ENCODE peak calls at places on chromosomes 16 and 17, in four cellular contexts. O, M, V and Z are unnamed samples. For H3K4me1, the result is how much of the 10 kb centered on the place peaks cover.

GRCh38 chr16:12081048-12081404 is 104.5 kb downstream of the SNX29 start:
- DNase-seq in O (no peak), M (no peak), V (no peak), Z (no peak)

GRCh38 chr17:82636626-82637598 is 11.3 kb downstream of the WDR45B start:
- DNase-seq in O (no peak), M (no peak), V (no peak), Z (no peak)

GRCh38 chr16:88785106-88785924 is at the start of gene PIEZO1:
- DNase-seq in O (no peak), M (no peak), V (no peak), Z (no peak)

GRCh38 chr17:68705331-68706166 is 104.4 kb upstream of the FAM20A start:
- DNase-seq in O (no peak), M (no peak), V (no peak), Z (no peak)

GRCh38 chr17:78000351-78000750 is 41.8 kb downstream of the TNRC6C start:
- DNase-seq in O (no peak), M (no peak), V (no peak), Z (no peak)

GRCh38 chr16:31382485-31383161 is 10.5 kb upstream of the ITGAD start:
- DNase-seq in O (peak), M (peak), V (peak), Z (peak)

GRCh38 chr17:62804822-62805221 is 3.3 kb downstream of the MARCHF10 start:
- DNase-seq in O (no peak), M (no peak), V (no peak), Z (no peak)

GRCh38 chr16:30527635-30528178 is 1.3 kb upstream of the ZNF768 start:
- DNase-seq in O (no peak), M (no peak), V (no peak), Z (no peak)

GRCh38 chr16:4032768-4033167 is 83.5 kb downstream of the ADCY9 start:
- DNase-seq in O (no peak), M (no peak), V (no peak), Z (no peak)

GRCh38 chr16:11142951-11143740 is 112.9 kb downstream of the SOCS1 start:
- DNase-seq in O (no peak), M (no peak), V (no peak), Z (no peak)

GRCh38 chr17:965311-965989 is 14.1 kb downstream of the NXN start:
- DNase-seq in O (no peak), M (no peak), V (no peak), Z (no peak)

GRCh38 chr17:77712578-77712977 is 245.9 kb upstream of the TNRC6C start:
- DNase-seq in O (no peak), M (no peak), V (no peak), Z (no peak)

GRCh38 chr17:74235040-74235581 is 21.7 kb downstream of the TTYH2 start:
- DNase-seq in O (no peak), M (no peak), V (no peak), Z (no peak)

GRCh38 chr17:29131814-29132682 is 48.1 kb downstream of the MYO18A start:
- DNase-seq in O (no peak), M (no peak), V (no peak), Z (no peak)

GRCh38 chr17:44903012-44903685 is 3.9 kb upstream of the EFTUD2 start:
- DNase-seq in O (no peak), M (no peak), V (no peak), Z (no peak)

GRCh38 chr17:8326591-8327583 is 12.8 kb upstream of the ODF4 start:
- DNase-seq in O (no peak), M (no peak), V (peak), Z (no peak)

GRCh38 chr17:66790476-66791061 is 44.3 kb upstream of the CACNG5 start:
- DNase-seq in O (no peak), M (no peak), V (no peak), Z (no peak)

GRCh38 chr16:88596477-88596876 is 26.3 kb downstream of the ZC3H18 start:
- DNase-seq in O (no peak), M (no peak), V (no peak), Z (no peak)

GRCh38 chr17:15926039-15926740 is 18.7 kb upstream of the ADORA2B start:
- DNase-seq in O (no peak), M (no peak), V (no peak), Z (no peak)

GRCh38 chr16:48053346-48053745 is 102.4 kb downstream of the ABCC12 start:
- DNase-seq in O (no peak), M (no peak), V (peak), Z (peak)

GRCh38 chr17:77280304-77280910 is 139.6 kb downstream of the SEC14L1 start:
- DNase-seq in O (peak), M (no peak), V (peak), Z (no peak)

GRCh38 chr17:79721993-79722671 is 8.6 kb upstream of the ENPP7 start:
- DNase-seq in O (no peak), M (peak), V (no peak), Z (no peak)

GRCh38 chr17:83062011-83062817 is 17.2 kb upstream of the METRNL start:
- DNase-seq in O (no peak), M (no peak), V (peak), Z (no peak)

GRCh38 chr16:2475413-2476344 is 752 bp downstream of the TBC1D24 start:
- DNase-seq in O (no peak), M (no peak), V (peak), Z (no peak)

GRCh38 chr17:77594416-77595209 is 363.9 kb upstream of the TNRC6C start:
- DNase-seq in O (no peak), M (no peak), V (no peak), Z (no peak)

GRCh38 chr17:3695129-3695722 is 729 bp downstream of the P2RX5 start:
- DNase-seq in O (no peak), M (no peak), V (peak), Z (no peak)

GRCh38 chr16:1188781-1189189 is 35.9 kb downstream of the CACNA1H start:
- DNase-seq in O (no peak), M (no peak), V (peak), Z (peak)

GRCh38 chr16:15770512-15770911 is 86.3 kb downstream of the MYH11 start:
- DNase-seq in O (no peak), M (no peak), V (no peak), Z (no peak)

GRCh38 chr16:528111-529011 is 849 bp downstream of the CAPN15 start:
- DNase-seq in O (no peak), M (no peak), V (no peak), Z (no peak)

GRCh38 chr17:64130559-64131001 is 636 bp upstream of the ERN1 start:
- DNase-seq in O (no peak), M (no peak), V (no peak), Z (no peak)

GRCh38 chr16:75058815-75059214 is 57.8 kb downstream of the LDHD start:
- DNase-seq in O (no peak), M (no peak), V (no peak), Z (no peak)

GRCh38 chr17:9346296-9346926 is 229.2 kb downstream of the STX8 start:
- DNase-seq in O (no peak), M (no peak), V (no peak), Z (no peak)

GRCh38 chr17:7888184-7888920 is at the start of gene CHD3:
- DNase-seq in O (no peak), M (no peak), V (no peak), Z (no peak)

GRCh38 chr17:40106760-40107265 is 6.4 kb upstream of the NR1D1 start:
- DNase-seq in O (no peak), M (no peak), V (no peak), Z (no peak)
- H3K4me1 ChIP-seq in O (half or more), M (half or more), V (under half), Z (half or more)

DNA sequence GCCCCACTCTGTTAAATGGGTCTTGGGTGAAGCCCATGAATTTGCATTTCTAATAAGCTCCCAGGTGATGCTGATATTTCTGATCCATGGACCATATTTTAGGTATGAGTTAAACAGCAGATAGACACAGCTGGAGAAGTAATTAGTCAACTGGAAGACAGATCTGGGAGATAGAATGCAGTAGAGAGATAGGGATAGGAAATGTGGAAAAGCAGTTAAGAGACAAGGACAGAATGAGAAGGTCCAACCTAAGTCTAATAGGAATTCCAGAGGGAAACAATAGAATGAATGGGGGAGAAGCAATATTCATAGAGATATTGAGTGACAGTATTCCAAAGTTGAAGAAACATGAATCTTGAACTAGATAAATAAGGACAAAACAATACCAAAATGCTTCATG is 71.7 kb downstream of the GPRC5B start:
- DNase-seq in O (no peak), M (no peak), V (no peak), Z (no peak)
- TF ChIP-seq YY1 in O (no peak), M (no peak), V (no peak), Z (no peak)

GRCh38 chr17:17416400-17417360 is 60.1 kb upstream of the MED9 start:
- DNase-seq in O (no peak), M (peak), V (no peak), Z (no peak)
- H3K4me3 ChIP-seq in O (no peak), M (no peak), V (no peak), Z (no peak)

DNA sequence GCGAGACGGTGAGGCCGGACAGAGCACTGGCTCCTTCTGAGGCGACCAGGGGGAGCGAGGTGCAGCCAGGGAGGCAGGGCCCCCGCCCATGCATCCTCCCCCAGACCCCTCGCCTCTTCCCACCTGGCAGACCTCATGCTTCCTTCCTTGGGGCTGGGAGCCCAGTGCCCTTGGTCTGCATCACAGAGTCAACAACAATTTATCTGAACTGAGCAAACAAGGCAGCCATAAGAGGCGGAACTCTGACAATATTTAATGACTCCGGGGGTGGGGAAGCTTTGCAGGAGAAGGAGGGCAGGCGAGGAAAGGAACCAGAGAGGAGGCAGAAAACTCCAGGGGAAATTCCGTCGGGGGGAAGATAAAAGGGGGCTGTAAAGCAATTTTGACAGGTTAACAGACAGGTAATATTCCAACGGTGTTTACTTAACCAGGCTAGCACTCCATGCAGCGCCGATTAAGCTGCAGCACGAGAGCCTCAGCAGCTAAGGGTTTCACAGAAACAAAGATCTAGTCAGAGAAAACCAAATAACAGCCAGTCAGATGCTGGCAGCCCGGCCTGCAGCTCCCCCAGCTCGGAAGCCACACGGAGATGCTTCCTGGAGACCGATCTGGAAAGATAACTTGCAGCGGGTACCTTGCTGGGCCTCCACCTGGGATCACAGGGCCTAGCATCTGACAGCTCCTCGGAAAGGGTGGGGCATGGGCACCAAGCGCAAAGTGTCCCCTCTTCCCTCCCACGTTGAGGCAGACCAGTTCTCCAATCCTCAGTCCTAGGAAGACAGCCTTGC is 398.2 kb downstream of the SOX9 start:
- DNase-seq in O (no peak), M (peak), V (no peak), Z (no peak)
- H3K4me1 ChIP-seq in O (under half), M (half or more), V (under half), Z (under half)

GRCh38 chr16:85781685-85782370 is 17.5 kb downstream of the EMC8 start:
- DNase-seq in O (no peak), M (peak), V (no peak), Z (no peak)

GRCh38 chr16:85780281-85780680 is 19.1 kb downstream of the EMC8 start:
- DNase-seq in O (no peak), M (no peak), V (no peak), Z (no peak)

GRCh38 chr16:85783441-85783840 is 15.9 kb downstream of the EMC8 start:
- DNase-seq in O (no peak), M (no peak), V (no peak), Z (no peak)

GRCh38 chr16:85781156-85781555 is 18.2 kb downstream of the EMC8 start:
- DNase-seq in O (no peak), M (no peak), V (no peak), Z (no peak)

GRCh38 chr16:85782476-85782875 is 16.9 kb downstream of the EMC8 start:
- DNase-seq in O (no peak), M (no peak), V (no peak), Z (no peak)
- TF ChIP-seq YY1 in O (no peak), M (no peak), V (no peak), Z (no peak)

GRCh38 chr17:48592592-48592991 is 987 bp downstream of the HOXB5 start:
- DNase-seq in O (no peak), M (no peak), V (no peak), Z (no peak)

GRCh38 chr17:48593126-48593829 is at the start of gene HOXB5:
- DNase-seq in O (no peak), M (no peak), V (no peak), Z (no peak)

GRCh38 chr17:48590603-48591161 is 641 bp upstream of the HOXB3 start:
- DNase-seq in O (no peak), M (no peak), V (no peak), Z (no peak)

GRCh38 chr17:48591435-48592077 is 1.5 kb upstream of the HOXB3 start:
- DNase-seq in O (no peak), M (no peak), V (no peak), Z (no peak)

DNA sequence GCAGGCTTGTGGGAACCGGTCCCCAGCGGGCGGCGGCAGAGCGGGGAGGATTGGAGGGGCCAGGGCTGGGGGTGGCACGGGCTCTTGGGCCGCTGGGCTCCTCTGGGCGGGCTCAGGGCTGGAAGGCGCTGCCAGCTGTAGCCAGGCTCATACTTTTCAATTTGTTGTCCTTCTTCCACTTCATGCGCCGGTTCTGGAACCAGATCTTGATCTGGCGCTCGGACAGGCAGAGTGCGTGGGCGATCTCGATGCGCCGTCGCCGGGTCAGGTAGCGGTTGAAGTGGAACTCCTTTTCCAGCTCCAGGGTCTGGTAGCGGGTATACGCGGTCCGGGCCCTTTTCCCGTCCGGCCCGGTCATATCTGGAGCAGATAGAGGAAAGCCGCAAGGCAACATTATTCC is 1.5 kb downstream of the HOXB5 start:
- DNase-seq in O (no peak), M (no peak), V (no peak), Z (no peak)
- H3K4me3 ChIP-seq in O (no peak), M (no peak), V (no peak), Z (no peak)